ENCODE peak calls at places on chromosomes 4 and X, in nine cellular contexts. N is stimulated activated CD4-positive, alpha-beta T cell treated with anti-CD3 and anti-CD28 coated beads, TNF-alpha, amount 100 ng/mL, for 4 hours; I is choroid plexus epithelial cell; A is PC-3; E is effector memory CD8-positive, alpha-beta T cell; K is ovary; B is cardiac fibroblast; Q is stimulated activated naive CD8-positive, alpha-beta T cell treated with anti-CD3 and anti-CD28 coated beads, Interleukin-15, Interleukin-2, amounts not matched to agents 100 U/mL and 50 U/mL, for 24 hours; F is GM10248. Z is an unnamed sample.

GRCh38 chr4:33924239-33924638 is 2320.1 kb downstream of the ARAP2 start:
- DNase-seq in B (peak), N (no peak), Q (no peak), A (peak), E (no peak), I (peak), K (no peak), F (no peak), Z (no peak)

GRCh38 chrX:48468693-48469691 is 1.1 kb downstream of the SLC38A5 start:
- DNase-seq in B (no peak), A (no peak), Q (peak), I (no peak), N (no peak), E (peak), K (no peak), F (peak), Z (peak)

GRCh38 chr4:103002551-103002950 is 17.0 kb downstream of the SLC9B1 start:
- DNase-seq in E (no peak), N (no peak), F (no peak), K (no peak), A (peak), B (peak), Q (no peak), I (peak), Z (no peak)

GRCh38 chr4:154471924-154472323 is 19.7 kb downstream of the DCHS2 start:
- DNase-seq in E (no peak), Q (no peak), F (peak), B (no peak), K (no peak), I (no peak), A (peak), N (no peak), Z (no peak)

GRCh38 chrX:116318672-116319071 is 117.7 kb upstream of the SLC6A14 start:
- DNase-seq in I (peak), K (no peak), E (no peak), B (no peak), A (peak), N (no peak), F (no peak), Q (no peak), Z (no peak)

GRCh38 chr4:143178923-143179322 is 5.8 kb upstream of the USP38 start:
- DNase-seq in F (no peak), A (peak), K (no peak), N (no peak), I (no peak), Q (no peak), E (no peak), B (no peak), Z (no peak)

GRCh38 chr4:24624381-24624780 is 40.0 kb upstream of the DHX15 start:
- DNase-seq in E (no peak), Q (no peak), B (no peak), F (no peak), I (peak), A (no peak), N (no peak), K (no peak), Z (no peak)

GRCh38 chrX:108699368-108699767 is 37.0 kb downstream of the IRS4 start:
- DNase-seq in E (no peak), B (peak), K (no peak), I (peak), Q (no peak), A (peak), F (peak), N (no peak), Z (no peak)

GRCh38 chr4:48173055-48173991 is 39.3 kb upstream of the TXK start:
- DNase-seq in F (peak), N (no peak), B (peak), K (no peak), Q (no peak), I (peak), A (peak), E (no peak), Z (no peak)

GRCh38 chr4:6324461-6324998 is 54.9 kb downstream of the WFS1 start:
- DNase-seq in Q (no peak), K (no peak), N (no peak), F (no peak), B (no peak), A (no peak), E (no peak), I (no peak), Z (no peak)

GRCh38 chr4:80608285-80608980 is 272.9 kb downstream of the CFAP299 start:
- DNase-seq in F (no peak), N (no peak), B (peak), Q (no peak), E (no peak), K (no peak), I (no peak), A (no peak), Z (no peak)

GRCh38 chrX:24547961-24548360 is 82.9 kb downstream of the PDK3 start:
- DNase-seq in K (no peak), N (no peak), E (no peak), F (no peak), A (no peak), Q (no peak), I (no peak), B (no peak), Z (no peak)

GRCh38 chr4:166481739-166482138 is 608.7 kb downstream of the TLL1 start:
- DNase-seq in E (no peak), N (no peak), I (no peak), A (peak), B (no peak), Q (no peak), K (no peak), F (no peak), Z (no peak)

GRCh38 chr4:108917255-108917654 is 154.4 kb upstream of the ETNPPL start:
- DNase-seq in B (no peak), N (no peak), Q (no peak), K (no peak), E (no peak), A (no peak), I (no peak), F (no peak), Z (no peak)

GRCh38 chrX:53630261-53630660 is 56.3 kb downstream of the HUWE1 start:
- DNase-seq in I (no peak), N (no peak), E (no peak), Q (no peak), A (no peak), K (no peak), B (no peak), F (no peak), Z (no peak)

GRCh38 chr4:106201373-106201772 is 114.6 kb downstream of the TBCK start:
- DNase-seq in F (no peak), E (no peak), B (peak), A (peak), I (peak), K (no peak), N (no peak), Q (no peak), Z (no peak)

GRCh38 chr4:111267786-111268185 is 644.9 kb upstream of the PITX2 start:
- DNase-seq in B (no peak), Q (no peak), E (no peak), N (no peak), I (no peak), A (no peak), K (no peak), F (no peak), Z (no peak)

GRCh38 chrX:153981771-153982533 is 9.4 kb downstream of the TMEM187 start:
- DNase-seq in I (peak), K (peak), N (peak), F (no peak), A (no peak), B (no peak), E (peak), Q (peak), Z (peak)

GRCh38 chr4:182924497-182924896 is 7.3 kb upstream of the DCTD start:
- DNase-seq in K (no peak), E (no peak), B (no peak), A (no peak), Q (no peak), I (peak), F (no peak), N (no peak), Z (no peak)

GRCh38 chrX:65671966-65672365 is 4.5 kb downstream of the MSN start:
- DNase-seq in Q (no peak), I (peak), K (no peak), F (no peak), B (peak), E (no peak), N (no peak), A (no peak), Z (no peak)

GRCh38 chr4:39045791-39046221 is 13.6 kb upstream of the TMEM156 start:
- DNase-seq in A (peak), B (peak), F (no peak), N (no peak), Q (no peak), E (no peak), K (no peak), I (peak), Z (no peak)

GRCh38 chr4:25484243-25484721 is 107.2 kb downstream of the ANAPC4 start:
- DNase-seq in E (no peak), K (no peak), N (no peak), F (no peak), A (no peak), Q (no peak), I (peak), B (peak), Z (no peak)

GRCh38 chr4:153099391-153100140 is 104.7 kb upstream of the TRIM2 start:
- DNase-seq in K (no peak), N (no peak), F (no peak), B (no peak), Q (no peak), E (no peak), A (no peak), I (no peak), Z (no peak)

GRCh38 chr4:146957252-146957651 is 11.6 kb upstream of the TTC29 start:
- DNase-seq in K (no peak), E (no peak), B (peak), F (no peak), A (peak), N (no peak), I (peak), Q (no peak), Z (no peak)

GRCh38 chrX:109740076-109740809 is 7.2 kb upstream of the ACSL4 start:
- DNase-seq in Q (no peak), A (peak), B (peak), E (no peak), F (no peak), K (no peak), I (peak), N (no peak), Z (no peak)

GRCh38 chrX:153953342-153953830 is 8.9 kb upstream of the RENBP start:
- DNase-seq in B (peak), K (peak), F (peak), Q (peak), N (peak), I (peak), E (peak), A (peak), Z (peak)

Z was measured in CD8-positive, alpha-beta memory T cell.